ENCODE peak calls at places on chromosome 19, in eight cellular contexts. B, Z, G, M, T, J, E and R are unnamed samples.

GRCh38 chr19:2289714-2290435 is 7.9 kb upstream of the PEAK3 start:
- DNase-seq in Z (no peak), E (peak; percentile 69), G (no peak), J (peak; percentile 45), B (no peak), T (no peak), M (no peak), R (peak; percentile 25)

GRCh38 chr19:36128392-36128736 is 11.5 kb upstream of the CAPNS1 start:
- DNase-seq in M (no peak), B (no peak), G (no peak), J (peak; percentile 71), Z (no peak), T (peak; percentile 29), E (no peak), R (peak; percentile 71)

GRCh38 chr19:32165750-32166149 is 179.7 kb upstream of the ZNF507 start:
- DNase-seq in M (no peak), Z (no peak), B (no peak), E (no peak), J (no peak), G (no peak), T (no peak), R (no peak)

GRCh38 chr19:6092329-6093286 is 17.7 kb downstream of the RFX2 start:
- DNase-seq in G (no peak), E (no peak), B (peak; percentile 77), Z (peak; percentile 90), M (peak; percentile 66), T (peak; percentile 75), J (peak; percentile 92), R (peak; percentile 89)

GRCh38 chr19:16134510-16134909 is 9.0 kb upstream of the HSH2D start:
- DNase-seq in G (no peak), J (no peak), M (no peak), B (no peak), Z (no peak), E (no peak), T (no peak), R (no peak)

GRCh38 chr19:1455336-1456120 is 5.6 kb downstream of the APC2 start:
- DNase-seq in E (peak; percentile 82), B (peak; percentile 94), T (no peak), Z (peak; percentile 65), G (no peak), M (peak; percentile 67), J (peak; percentile 84), R (peak; percentile 91)

GRCh38 chr19:53177986-53178385 is 15.2 kb downstream of the ZNF665 start:
- DNase-seq in G (no peak), M (no peak), J (no peak), T (no peak), E (no peak), Z (no peak), B (no peak), R (no peak)

GRCh38 chr19:50481351-50482149 is 4.9 kb upstream of the GARIN5A start:
- DNase-seq in T (no peak), G (no peak), Z (no peak), J (no peak), B (no peak), M (no peak), E (no peak), R (no peak)

GRCh38 chr19:23305555-23305954 is 55.4 kb upstream of the ZNF724 start:
- DNase-seq in B (no peak), Z (no peak), J (no peak), T (peak; percentile 16), M (no peak), E (no peak), G (no peak), R (no peak)

GRCh38 chr19:44657211-44657921 is 13.7 kb downstream of the PVR start:
- DNase-seq in B (peak; percentile 92), T (peak; percentile 59), M (no peak), J (no peak), G (no peak), E (peak; percentile 85), Z (peak; percentile 51), R (peak; percentile 68)

GRCh38 chr19:7773841-7774240 is 10.8 kb downstream of the CLEC4M start:
- DNase-seq in J (no peak), E (no peak), T (no peak), M (no peak), Z (no peak), B (no peak), G (no peak), R (no peak)

GRCh38 chr19:16777811-16778210 is 51.4 kb upstream of the SIN3B start:
- DNase-seq in B (no peak), M (no peak), G (no peak), J (no peak), E (no peak), Z (no peak), T (no peak), R (no peak)

GRCh38 chr19:43362179-43362578 is 8.7 kb downstream of the CD177 start:
- DNase-seq in Z (no peak), E (no peak), J (no peak), G (no peak), T (no peak), M (no peak), B (no peak), R (no peak)

GRCh38 chr19:15296841-15297415 is 35.4 kb downstream of the BRD4 start:
- DNase-seq in B (peak; percentile 34), J (no peak), E (no peak), G (no peak), T (peak; percentile 55), Z (no peak), M (no peak), R (no peak)

GRCh38 chr19:41951686-41952172 is 7.4 kb downstream of the RABAC1 start:
- DNase-seq in M (peak; percentile 49), G (no peak), B (peak; percentile 90), J (peak; percentile 71), E (peak; percentile 94), T (peak; percentile 80), Z (peak; percentile 79), R (peak; percentile 91)

GRCh38 chr19:29277107-29277506 is 64.2 kb upstream of the UQCRFS1 start:
- DNase-seq in J (no peak), M (no peak), G (no peak), T (no peak), B (peak; percentile 65), E (peak; percentile 85), Z (no peak), R (no peak)

GRCh38 chr19:17706750-17707181 is 12.5 kb upstream of the MAP1S start:
- DNase-seq in G (no peak), T (peak; percentile 65), M (no peak), E (no peak), J (no peak), Z (no peak), B (peak; percentile 94), R (no peak)

GRCh38 chr19:50803633-50804419 is 13.6 kb downstream of the ACP4 start:
- DNase-seq in J (no peak), T (peak; percentile 56), B (no peak), M (no peak), Z (no peak), G (no peak), E (no peak), R (no peak)

GRCh38 chr19:31938675-31939074 is 406.7 kb upstream of the ZNF507 start:
- DNase-seq in E (no peak), J (no peak), B (no peak), Z (no peak), M (no peak), G (no peak), T (no peak), R (no peak)

GRCh38 chr19:56155124-56155687 is 14.1 kb downstream of the ZNF444 start:
- DNase-seq in B (peak; percentile 50), M (no peak), G (no peak), E (peak; percentile 10), J (no peak), Z (no peak), T (no peak), R (no peak)

GRCh38 chr19:38513762-38514167 is 80.3 kb downstream of the RYR1 start:
- DNase-seq in M (no peak), G (no peak), Z (no peak), T (no peak), E (peak; percentile 47), B (no peak), J (no peak), R (no peak)

GRCh38 chr19:49492573-49493411 is 3.4 kb upstream of the RPS11 start:
- DNase-seq in J (no peak), G (no peak), M (no peak), B (peak; percentile 65), T (peak; percentile 56), E (no peak), Z (no peak), R (no peak)

GRCh38 chr19:12665646-12666304 is 767 bp downstream of the MAN2B1 start:
- DNase-seq in Z (no peak), J (no peak), T (no peak), B (no peak), E (peak; percentile 60), G (no peak), M (no peak), R (no peak)

GRCh38 chr19:4369888-4370260 is 26.5 kb downstream of the MPND start:
- DNase-seq in E (peak; percentile 90), M (no peak), B (peak; percentile 53), G (no peak), T (peak; percentile 75), J (no peak), Z (peak; percentile 55), R (peak; percentile 68)

GRCh38 chr19:34578173-34578572 is 96.6 kb downstream of the WTIP start:
- DNase-seq in E (no peak), M (no peak), T (no peak), Z (no peak), G (no peak), J (no peak), B (no peak), R (no peak)

GRCh38 chr19:50925734-50926133 is 14.5 kb upstream of the KLK4 start:
- DNase-seq in M (no peak), B (no peak), T (no peak), Z (no peak), E (no peak), J (no peak), G (no peak), R (no peak)

GRCh38 chr19:48674921-48675824 is 2.4 kb upstream of the NTN5 start:
- DNase-seq in T (peak; percentile 94), M (peak; percentile 84), J (peak; percentile 83), Z (peak; percentile 87), B (peak; percentile 98), G (no peak), E (peak; percentile 85), R (peak; percentile 87)

GRCh38 chr19:51980116-51980736 is 6.4 kb downstream of the ZNF350 start:
- DNase-seq in T (no peak), Z (no peak), E (no peak), J (no peak), M (no peak), G (no peak), B (no peak), R (no peak)

GRCh38 chr19:16015805-16016173 is 60.5 kb upstream of the TPM4 start:
- DNase-seq in Z (no peak), E (no peak), J (no peak), M (no peak), T (no peak), G (no peak), B (no peak), R (no peak)